ENCODE peak calls at places on chromosomes 12 and 14, in four cellular contexts. G is left colon, C is SK-N-SH, T is left lung. N is an unnamed sample.
A peak's percentile ranks its signal among the peaks of the same experiment; 100 is the strongest.

GRCh38 chr12:8993827-8994226 is 4.5 kb downstream of the KLRG1 start:
- DNase-seq in G (no peak), C (no peak), T (no peak), N (no peak)

GRCh38 chr14:95389471-95390011 is 69.8 kb upstream of the CLMN start:
- DNase-seq in G (no peak), C (no peak), T (no peak), N (no peak)

GRCh38 chr14:53151867-53152626 is 1.1 kb downstream of the DDHD1 start:
- DNase-seq in G (peak; percentile 58), C (peak; percentile 81), T (peak; percentile 87), N (peak; percentile 52)

GRCh38 chr14:30450620-30451019 is 108.3 kb upstream of the G2E3 start:
- DNase-seq in G (no peak), C (no peak), T (no peak), N (no peak)

GRCh38 chr12:51262758-51263177 is 7.4 kb downstream of the SMAGP start:
- DNase-seq in G (peak; percentile 75), C (no peak), T (no peak), N (no peak)

GRCh38 chr14:64979336-64980074 is 7.2 kb upstream of the FNTB start:
- DNase-seq in G (no peak), C (no peak), T (no peak), N (no peak)

GRCh38 chr12:91226-91625 is 24.7 kb downstream of the IQSEC3 start:
- DNase-seq in G (no peak), C (no peak), T (no peak), N (no peak)

GRCh38 chr14:87940382-87940781 is 52.6 kb downstream of the GALC start:
- DNase-seq in G (no peak), C (no peak), T (no peak), N (no peak)

GRCh38 chr14:31336646-31337045 is 83.7 kb downstream of the HEATR5A start:
- DNase-seq in G (no peak), C (no peak), T (no peak), N (no peak)

GRCh38 chr14:22977684-22978486 is 4.5 kb downstream of the AJUBA start:
- DNase-seq in G (peak; percentile 70), C (peak; percentile 47), T (peak; percentile 85), N (no peak)

GRCh38 chr14:102778616-102779351 is 1.5 kb downstream of the TRAF3 start:
- DNase-seq in G (no peak), C (no peak), T (no peak), N (no peak)

GRCh38 chr14:89486961-89487360 is 69.9 kb upstream of the FOXN3 start:
- DNase-seq in G (no peak), C (no peak), T (no peak), N (no peak)

GRCh38 chr12:75481013-75481705 is 604 bp downstream of the GLIPR1 start:
- DNase-seq in G (no peak), C (no peak), T (no peak), N (no peak)

GRCh38 chr14:59240356-59240755 is 51.9 kb downstream of the DAAM1 start:
- DNase-seq in G (no peak), C (no peak), T (no peak), N (no peak)

GRCh38 chr12:105409881-105410471 is 79.5 kb downstream of the C12orf75 start:
- DNase-seq in G (no peak), C (peak; percentile 37), T (no peak), N (no peak)

N was measured in CD14-positive monocyte.